ENCODE peak calls at places on chromosomes 7 and 10, in six cellular contexts. One of them, this sample, is unnamed.

GRCh38 chr7:140542226-140542625 is 62.9 kb upstream of the MKRN1 start:
- DNase-seq in T follicular helper cell: no peak
- DNase-seq in colonic mucosa: no peak
- DNase-seq in fibroblast of mammary gland: peak; percentile 68
- DNase-seq in astrocyte of the spinal cord: peak; percentile 56
- DNase-seq in GM23338: no peak
- DNase-seq in this sample: peak; percentile 74

GRCh38 chr10:119217937-119218579 is 10.7 kb downstream of the GRK5 start:
- DNase-seq in colonic mucosa: no peak
- DNase-seq in fibroblast of mammary gland: no peak
- DNase-seq in astrocyte of the spinal cord: no peak
- DNase-seq in T follicular helper cell: no peak
- DNase-seq in GM23338: no peak
- DNase-seq in this sample: peak; percentile 63

GRCh38 chr7:42093361-42093905 is 143.6 kb downstream of the GLI3 start:
- DNase-seq in astrocyte of the spinal cord: no peak
- DNase-seq in T follicular helper cell: no peak
- DNase-seq in GM23338: no peak
- DNase-seq in colonic mucosa: no peak
- DNase-seq in fibroblast of mammary gland: no peak
- DNase-seq in this sample: no peak

GRCh38 chr7:114153700-114154099 is 234.9 kb upstream of the PPP1R3A start:
- DNase-seq in GM23338: peak; percentile 26
- DNase-seq in fibroblast of mammary gland: no peak
- DNase-seq in T follicular helper cell: no peak
- DNase-seq in colonic mucosa: no peak
- DNase-seq in astrocyte of the spinal cord: no peak
- DNase-seq in this sample: no peak

GRCh38 chr7:133530682-133531081 is 277.8 kb downstream of the EXOC4 start:
- DNase-seq in colonic mucosa: no peak
- DNase-seq in GM23338: no peak
- DNase-seq in T follicular helper cell: no peak
- DNase-seq in fibroblast of mammary gland: peak; percentile 92
- DNase-seq in astrocyte of the spinal cord: peak; percentile 65
- DNase-seq in this sample: peak; percentile 92

GRCh38 chr7:20858913-20859312 is 72.2 kb upstream of the SP8 start:
- DNase-seq in astrocyte of the spinal cord: no peak
- DNase-seq in T follicular helper cell: no peak
- DNase-seq in colonic mucosa: no peak
- DNase-seq in fibroblast of mammary gland: no peak
- DNase-seq in GM23338: no peak
- DNase-seq in this sample: no peak

GRCh38 chr7:118615686-118616085 is 391.2 kb downstream of the ANKRD7 start:
- DNase-seq in colonic mucosa: no peak
- DNase-seq in GM23338: peak; percentile 8
- DNase-seq in fibroblast of mammary gland: no peak
- DNase-seq in T follicular helper cell: no peak
- DNase-seq in astrocyte of the spinal cord: no peak
- DNase-seq in this sample: no peak

GRCh38 chr10:11178606-11179221 is 161.0 kb downstream of the CELF2 start:
- DNase-seq in colonic mucosa: peak; percentile 47
- DNase-seq in T follicular helper cell: peak; percentile 85
- DNase-seq in fibroblast of mammary gland: peak; percentile 76
- DNase-seq in astrocyte of the spinal cord: peak; percentile 69
- DNase-seq in GM23338: no peak
- DNase-seq in this sample: no peak

GRCh38 chr10:69567920-69568319 is 5.3 kb downstream of the NEUROG3 start:
- DNase-seq in colonic mucosa: no peak
- DNase-seq in astrocyte of the spinal cord: peak; percentile 55
- DNase-seq in fibroblast of mammary gland: peak; percentile 53
- DNase-seq in GM23338: peak; percentile 90
- DNase-seq in T follicular helper cell: no peak
- DNase-seq in this sample: peak; percentile 67

GRCh38 chr10:132973903-132974241 is 31.5 kb upstream of the CFAP46 start:
- DNase-seq in colonic mucosa: no peak
- DNase-seq in GM23338: no peak
- DNase-seq in T follicular helper cell: no peak
- DNase-seq in astrocyte of the spinal cord: no peak
- DNase-seq in fibroblast of mammary gland: no peak
- DNase-seq in this sample: no peak

GRCh38 chr10:33212061-33212748 is 122.3 kb downstream of the NRP1 start:
- DNase-seq in astrocyte of the spinal cord: no peak
- DNase-seq in colonic mucosa: no peak
- DNase-seq in GM23338: no peak
- DNase-seq in fibroblast of mammary gland: peak; percentile 63
- DNase-seq in T follicular helper cell: no peak
- DNase-seq in this sample: peak; percentile 87

GRCh38 chr7:157358753-157359096 is 21.9 kb downstream of the DNAJB6 start:
- DNase-seq in fibroblast of mammary gland: no peak
- DNase-seq in T follicular helper cell: no peak
- DNase-seq in astrocyte of the spinal cord: no peak
- DNase-seq in GM23338: no peak
- DNase-seq in colonic mucosa: no peak
- DNase-seq in this sample: no peak

GRCh38 chr7:77687747-77688144 is 8.5 kb upstream of the RSBN1L start:
- DNase-seq in colonic mucosa: peak; percentile 16
- DNase-seq in GM23338: peak; percentile 43
- DNase-seq in astrocyte of the spinal cord: no peak
- DNase-seq in fibroblast of mammary gland: no peak
- DNase-seq in T follicular helper cell: no peak
- DNase-seq in this sample: no peak

GRCh38 chr7:7693881-7694280 is 24.5 kb downstream of the RPA3 start:
- DNase-seq in GM23338: no peak
- DNase-seq in T follicular helper cell: no peak
- DNase-seq in astrocyte of the spinal cord: peak; percentile 86
- DNase-seq in colonic mucosa: no peak
- DNase-seq in fibroblast of mammary gland: peak; percentile 84
- DNase-seq in this sample: peak; percentile 92

GRCh38 chr10:67520924-67521520 is 175.0 kb downstream of the CTNNA3 start:
- DNase-seq in colonic mucosa: peak; percentile 29
- DNase-seq in GM23338: peak; percentile 80
- DNase-seq in T follicular helper cell: peak; percentile 7
- DNase-seq in astrocyte of the spinal cord: peak; percentile 55
- DNase-seq in fibroblast of mammary gland: peak; percentile 48
- DNase-seq in this sample: peak; percentile 75

GRCh38 chr10:70379581-70380176 is 2.7 kb downstream of the LRRC20 start:
- DNase-seq in colonic mucosa: no peak
- DNase-seq in astrocyte of the spinal cord: no peak
- DNase-seq in T follicular helper cell: no peak
- DNase-seq in GM23338: peak; percentile 83
- DNase-seq in fibroblast of mammary gland: peak; percentile 44
- DNase-seq in this sample: peak; percentile 36